ENCODE peak calls at places on chromosomes 7 and 10, in five cellular contexts. V, E, K, W and T are unnamed samples.

GRCh38 chr7:32058017-32058416 is 12.2 kb downstream of the PDE1C start:
- DNase-seq in K (no peak), V (no peak), W (no peak), E (no peak), T (peak)

GRCh38 chr7:95596183-95597135 is at the start of gene PDK4:
- DNase-seq in V (peak), E (no peak), K (no peak), W (peak), T (peak)

GRCh38 chr10:44933117-44933450 is 21.9 kb downstream of the TMEM72 start:
- DNase-seq in K (no peak), V (no peak), E (no peak), W (no peak), T (no peak)

GRCh38 chr10:68156373-68157185 is 47.3 kb downstream of the MYPN start:
- DNase-seq in V (no peak), W (peak), K (no peak), E (no peak), T (peak)

GRCh38 chr7:154342971-154343633 is 290.9 kb downstream of the DPP6 start:
- DNase-seq in K (no peak), W (no peak), V (no peak), E (no peak), T (no peak)

GRCh38 chr7:77757589-77757988 is 40.6 kb downstream of the TMEM60 start:
- DNase-seq in E (no peak), V (peak), K (no peak), W (no peak), T (no peak)

GRCh38 chr7:149772821-149773425 is 465 bp downstream of the ZNF467 start:
- DNase-seq in V (peak), K (no peak), W (no peak), E (no peak), T (no peak)

GRCh38 chr10:103120977-103121735 is 71.9 kb downstream of the NT5C2 start:
- DNase-seq in W (peak), E (no peak), K (no peak), V (no peak), T (peak)

GRCh38 chr10:15483215-15483970 is 112.3 kb upstream of the FAM171A1 start:
- DNase-seq in V (no peak), W (peak), K (no peak), E (no peak), T (peak)

GRCh38 chr10:88931548-88931947 is 21.0 kb downstream of the ACTA2 start:
- DNase-seq in W (no peak), K (no peak), V (no peak), E (no peak), T (peak)

GRCh38 chr10:34813626-34814227 is 1.4 kb downstream of the PARD3 start:
- DNase-seq in K (no peak), V (peak), W (peak), E (no peak), T (peak)
- H3K4me3 ChIP-seq in K (peak), V (peak), W (peak), E (peak), T (peak)

GRCh38 chr7:29684787-29685650 is 121.3 kb upstream of the WIPF3 start:
- DNase-seq in K (peak), V (peak), W (peak), E (peak), T (peak)
- TF ChIP-seq CTCF in K (no peak), V (no peak), W (no peak), E (no peak), T (peak)

DNA sequence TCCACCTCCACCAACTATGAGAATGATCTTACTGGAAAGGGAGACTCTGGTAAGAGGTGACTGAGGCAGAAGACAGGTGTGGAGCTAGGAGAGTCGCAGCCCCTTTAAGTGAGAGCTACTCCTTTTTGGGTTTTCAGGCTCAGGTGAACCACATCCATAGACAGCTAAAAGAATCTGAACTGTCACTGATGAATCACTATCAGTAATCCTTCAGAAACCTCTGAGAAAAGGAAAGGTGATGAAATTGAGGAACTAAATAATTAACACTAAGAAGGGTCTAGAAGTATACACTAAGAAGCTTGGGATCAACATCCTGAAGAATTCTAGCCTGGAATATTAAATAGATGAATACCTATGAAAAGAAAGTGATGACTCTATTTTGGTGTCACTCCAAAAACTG is 83.0 kb downstream of the SORBS1 start:
- DNase-seq in V (no peak), K (no peak), W (no peak), E (no peak), T (no peak)
- H3K4me3 ChIP-seq in V (no peak), K (no peak), W (no peak), E (no peak), T (no peak)

DNA sequence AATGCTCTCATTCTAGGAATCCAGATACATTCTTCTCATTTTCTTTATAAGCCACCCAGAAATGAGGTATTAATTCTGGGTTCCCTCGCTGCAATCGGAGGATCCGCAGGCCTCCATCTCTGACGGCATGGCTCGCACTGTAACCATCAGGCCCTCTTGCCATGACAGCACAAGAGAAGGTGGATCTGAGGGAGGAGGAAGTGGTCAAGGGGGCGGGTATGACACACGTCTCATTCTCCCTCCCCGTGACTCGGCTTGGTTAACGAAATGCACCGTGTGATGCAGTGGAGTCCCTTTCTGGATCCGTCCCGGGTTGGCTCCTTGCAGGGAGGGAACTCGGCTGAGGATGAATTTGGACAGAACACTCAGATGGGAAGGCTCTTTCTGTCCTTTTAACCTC is 280.2 kb downstream of the TCERG1L start:
- DNase-seq in W (no peak), V (peak), E (no peak), K (no peak), T (no peak)
- TF ChIP-seq CTCF in W (no peak), V (no peak), E (no peak), K (no peak), T (no peak)

GRCh38 chr10:18400201-18400910 is 251.0 kb downstream of the NSUN6 start:
- DNase-seq in V (no peak), E (no peak), W (no peak), K (no peak), T (no peak)
- H3K4me3 ChIP-seq in V (no peak), E (no peak), W (peak), K (peak), T (peak)

DNA sequence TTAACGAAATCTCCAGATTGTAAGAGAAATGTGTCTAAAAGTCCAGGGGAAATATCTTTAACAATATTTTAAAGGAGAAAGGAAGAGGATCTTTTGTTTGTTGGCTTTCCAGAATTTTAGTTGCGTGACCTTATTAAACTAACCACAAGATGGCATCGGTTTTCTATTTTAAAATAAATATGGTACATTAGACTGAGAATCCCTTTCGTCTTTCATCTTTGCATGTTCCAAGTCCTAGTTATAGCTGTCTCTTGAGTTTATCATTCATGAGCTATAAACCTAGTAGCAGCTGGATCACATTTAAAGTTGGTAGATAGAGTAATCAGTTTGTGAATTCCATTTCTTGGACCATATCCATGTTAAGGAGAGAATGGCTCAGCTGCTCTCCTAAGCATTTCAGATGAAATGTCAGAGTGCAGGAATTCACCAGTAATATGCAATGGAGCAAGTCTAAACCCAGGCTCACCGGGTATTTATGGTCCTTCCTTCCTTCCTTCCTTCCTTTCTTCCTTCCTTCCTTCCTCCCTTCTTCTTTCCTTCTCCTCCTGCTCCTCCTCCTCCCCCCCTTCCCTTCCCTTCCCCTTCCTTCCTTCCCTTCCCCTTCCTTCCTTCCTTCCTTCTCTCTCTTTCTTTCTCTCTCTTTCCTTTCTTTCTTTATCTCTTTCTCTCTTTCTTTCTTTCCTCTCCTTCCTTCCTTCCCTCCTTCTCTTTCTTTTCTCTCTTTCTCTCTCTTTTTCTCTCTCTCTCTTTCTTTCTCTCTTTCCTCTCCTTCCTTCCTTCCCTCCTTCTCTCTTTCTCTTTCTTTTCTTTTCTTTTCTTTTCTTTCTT is 57.8 kb upstream of the RAB18 start:
- DNase-seq in E (peak), K (no peak), V (no peak), W (peak), T (peak)
- TF ChIP-seq CTCF in E (peak), K (peak), V (peak), W (peak), T (peak)

DNA sequence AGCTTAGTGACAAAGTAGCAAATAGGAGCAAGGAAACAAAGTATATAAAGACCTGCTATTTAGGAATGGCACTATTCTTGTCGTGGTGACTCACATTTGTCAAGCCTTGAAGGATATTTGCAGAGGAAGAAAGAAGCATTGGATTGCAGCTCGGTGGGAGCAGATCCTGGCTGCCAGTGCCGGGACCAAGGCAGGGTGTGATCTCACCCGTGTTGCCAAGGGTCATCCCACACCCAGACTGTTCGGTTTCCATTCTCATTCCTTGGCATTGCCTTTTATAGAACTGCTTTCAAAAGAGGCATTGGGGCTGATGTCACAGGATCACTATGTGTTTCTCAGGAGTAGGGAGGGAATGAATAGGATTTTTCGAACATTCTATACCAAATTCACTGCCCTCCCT is 176.2 kb downstream of the GALNT17 start:
- DNase-seq in E (no peak), W (peak), V (no peak), K (no peak), T (no peak)
- H3K4me3 ChIP-seq in E (no peak), W (no peak), V (no peak), K (no peak), T (no peak)

GRCh38 chr7:135669774-135670173 is 7.5 kb downstream of the STMP1 start:
- DNase-seq in W (no peak), K (no peak), E (no peak), V (no peak), T (no peak)

GRCh38 chr7:135670179-135670578 is 7.9 kb downstream of the STMP1 start:
- DNase-seq in K (no peak), W (peak), V (no peak), E (no peak), T (peak)

GRCh38 chr7:135673360-135673706 is 11.0 kb downstream of the STMP1 start:
- DNase-seq in K (no peak), E (no peak), V (no peak), W (peak), T (peak)

GRCh38 chr7:135666836-135667235 is 4.5 kb downstream of the STMP1 start:
- DNase-seq in K (no peak), W (no peak), V (no peak), E (no peak), T (no peak)

GRCh38 chr7:135672560-135673359 is 10.4 kb downstream of the STMP1 start:
- DNase-seq in E (no peak), V (no peak), K (no peak), W (peak), T (peak)
- TF ChIP-seq CTCF in E (peak), V (peak), K (peak), W (peak), T (peak)